ENCODE peak calls at places on chromosome 6, in four cellular contexts. A, Y, M and K are unnamed samples.

GRCh38 chr6:169847773-169848380 is 96.5 kb downstream of the ERMARD start:
- DNase-seq in A (no peak), Y (no peak), M (no peak), K (no peak)

GRCh38 chr6:45595010-45595851 is 217.5 kb upstream of the SUPT3H start:
- DNase-seq in A (no peak), Y (no peak), M (no peak), K (no peak)

GRCh38 chr6:138847884-138848283 is 52.0 kb downstream of the ECT2L start:
- DNase-seq in A (no peak), Y (no peak), M (no peak), K (no peak)

GRCh38 chr6:30889921-30890645 is 5.8 kb downstream of the DDR1 start:
- DNase-seq in A (no peak), Y (no peak), M (no peak), K (no peak)

GRCh38 chr6:149473080-149474052 is 11.4 kb downstream of the ZC3H12D start:
- DNase-seq in A (no peak), Y (peak; percentile 93), M (no peak), K (no peak)

GRCh38 chr6:154491567-154492470 is 18.7 kb downstream of the CNKSR3 start:
- DNase-seq in A (no peak), Y (no peak), M (no peak), K (no peak)

GRCh38 chr6:90219168-90219985 is 77.3 kb downstream of the BACH2 start:
- DNase-seq in A (no peak), Y (peak; percentile 20), M (no peak), K (peak; percentile 96)

GRCh38 chr6:63685453-63686379 is 50.1 kb downstream of the PHF3 start:
- DNase-seq in A (no peak), Y (peak; percentile 12), M (no peak), K (no peak)

GRCh38 chr6:110597754-110598153 is 121.3 kb upstream of the SLC22A16 start:
- DNase-seq in A (no peak), Y (no peak), M (no peak), K (no peak)

GRCh38 chr6:4320860-4321259 is 185.5 kb upstream of the ECI2 start:
- DNase-seq in A (no peak), Y (peak; percentile 44), M (no peak), K (peak; percentile 80)

GRCh38 chr6:101080597-101080996 is 199.5 kb upstream of the ASCC3 start:
- DNase-seq in A (no peak), Y (no peak), M (no peak), K (peak; percentile 45)

GRCh38 chr6:44464527-44465310 is 77.2 kb downstream of the CDC5L start:
- DNase-seq in A (no peak), Y (no peak), M (no peak), K (peak; percentile 72)

GRCh38 chr6:49541936-49542335 is 8.5 kb upstream of the C6orf141 start:
- DNase-seq in A (no peak), Y (no peak), M (no peak), K (no peak)

GRCh38 chr6:143941852-143942627 is 66.0 kb downstream of the PLAGL1 start:
- DNase-seq in A (peak; percentile 12), Y (peak; percentile 55), M (no peak), K (peak; percentile 71)

GRCh38 chr6:105087571-105088211 is 92.1 kb downstream of the POPDC3 start:
- DNase-seq in A (no peak), Y (peak; percentile 56), M (no peak), K (peak; percentile 79)

GRCh38 chr6:136015531-136015930 is 164.0 kb downstream of the PDE7B start:
- DNase-seq in A (no peak), Y (no peak), M (no peak), K (peak; percentile 72)

GRCh38 chr6:170423030-170423429 is 116.5 kb downstream of the FAM120B start:
- DNase-seq in A (no peak), Y (no peak), M (no peak), K (no peak)

GRCh38 chr6:133837801-133838349 is 51.0 kb upstream of the TCF21 start:
- DNase-seq in A (peak; percentile 9), Y (peak; percentile 75), M (no peak), K (no peak)

GRCh38 chr6:16097382-16098171 is 31.3 kb upstream of the MYLIP start:
- DNase-seq in A (no peak), Y (no peak), M (no peak), K (no peak)

GRCh38 chr6:164022632-164023031 is 608.1 kb downstream of the QKI start:
- DNase-seq in A (no peak), Y (no peak), M (no peak), K (no peak)

GRCh38 chr6:3619800-3620199 is 131.7 kb downstream of the PXDC1 start:
- DNase-seq in A (no peak), Y (no peak), M (no peak), K (no peak)

GRCh38 chr6:170232186-170233002 is 58.5 kb downstream of the DLL1 start:
- DNase-seq in A (no peak), Y (no peak), M (no peak), K (peak; percentile 34)

GRCh38 chr6:10749734-10750133 is 2.1 kb downstream of the TMEM14B start:
- DNase-seq in A (no peak), Y (no peak), M (no peak), K (no peak)
- H3K4me1 ChIP-seq in A (peaks cover 33% of the 10 kb centered on the region), Y (peaks cover 7% of the 10 kb centered on the region), M (peaks cover 27% of the 10 kb centered on the region), K (no peaks in the 10 kb centered on the region)

DNA sequence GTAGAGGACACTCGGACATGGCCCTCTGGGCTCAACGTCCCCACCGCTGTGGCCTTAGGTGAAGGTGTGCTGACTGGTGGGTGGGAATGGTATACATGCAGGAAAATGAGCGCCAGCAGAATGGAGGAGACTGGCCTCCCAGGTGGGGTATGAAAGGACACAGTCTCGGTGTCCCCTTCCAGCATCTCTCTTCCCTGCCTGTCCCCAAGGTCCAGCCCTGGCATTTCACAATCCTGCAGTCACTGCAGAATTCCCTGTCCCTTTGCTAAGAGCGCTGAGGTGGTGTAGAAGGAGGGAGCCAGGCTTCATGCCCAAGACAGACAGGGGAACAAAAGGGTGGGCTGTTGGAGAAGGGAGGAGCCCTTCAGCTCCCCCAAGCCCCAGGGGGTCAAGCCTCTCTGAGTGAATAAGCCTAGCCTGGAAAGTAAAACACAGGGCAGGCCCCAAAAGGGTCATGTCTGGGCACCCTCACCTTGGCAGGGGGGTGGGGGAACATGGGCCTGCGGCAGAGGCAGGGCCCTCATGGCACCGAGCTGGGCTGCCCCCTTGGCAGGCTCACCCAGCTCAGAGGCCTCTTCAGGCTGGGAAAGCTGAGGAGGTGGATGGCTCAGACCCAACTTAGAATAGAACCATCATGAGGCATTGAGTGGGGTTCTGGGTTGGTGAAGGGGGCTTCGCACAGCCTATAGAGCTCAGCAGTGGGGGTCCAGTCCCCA is 23.9 kb downstream of the TFEB start:
- DNase-seq in A (no peak), Y (no peak), M (no peak), K (no peak)
- H3K4me1 ChIP-seq in A (peaks cover 31% of the 10 kb centered on the region), Y (no peaks in the 10 kb centered on the region), M (peaks cover 59% of the 10 kb centered on the region), K (peaks cover 4% of the 10 kb centered on the region)

DNA sequence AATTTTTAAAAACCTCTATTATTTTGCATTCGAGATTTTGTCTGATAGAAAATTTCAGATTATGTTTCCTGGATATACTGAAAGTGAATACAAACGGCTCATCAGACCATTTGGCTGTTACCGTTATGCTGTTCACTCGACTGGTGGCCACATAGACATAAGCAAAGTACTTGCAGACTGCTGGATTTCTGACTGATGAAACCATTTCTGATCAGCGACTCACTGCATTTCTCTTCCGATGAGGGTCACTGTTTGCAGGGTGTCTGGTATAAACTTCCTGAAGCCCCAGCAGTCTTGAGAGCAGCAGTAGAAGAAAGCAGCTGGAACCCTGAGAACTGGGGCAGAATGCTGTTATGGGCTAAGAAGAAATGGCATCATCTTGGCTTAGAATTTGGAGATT is 17.7 kb downstream of the SNX9 start:
- DNase-seq in A (no peak), Y (no peak), M (no peak), K (peak; percentile 70)
- H3K4me1 ChIP-seq in A (peaks cover 12% of the 10 kb centered on the region), Y (peaks cover 3% of the 10 kb centered on the region), M (peaks cover 80% of the 10 kb centered on the region), K (peaks cover 17% of the 10 kb centered on the region)

GRCh38 chr6:37372116-37372515 is 18.3 kb downstream of the RNF8 start:
- DNase-seq in A (no peak), Y (no peak), M (no peak), K (peak; percentile 44)
- H3K4me1 ChIP-seq in A (no peaks in the 10 kb centered on the region), Y (no peaks in the 10 kb centered on the region), M (peaks cover 58% of the 10 kb centered on the region), K (no peaks in the 10 kb centered on the region)

DNA sequence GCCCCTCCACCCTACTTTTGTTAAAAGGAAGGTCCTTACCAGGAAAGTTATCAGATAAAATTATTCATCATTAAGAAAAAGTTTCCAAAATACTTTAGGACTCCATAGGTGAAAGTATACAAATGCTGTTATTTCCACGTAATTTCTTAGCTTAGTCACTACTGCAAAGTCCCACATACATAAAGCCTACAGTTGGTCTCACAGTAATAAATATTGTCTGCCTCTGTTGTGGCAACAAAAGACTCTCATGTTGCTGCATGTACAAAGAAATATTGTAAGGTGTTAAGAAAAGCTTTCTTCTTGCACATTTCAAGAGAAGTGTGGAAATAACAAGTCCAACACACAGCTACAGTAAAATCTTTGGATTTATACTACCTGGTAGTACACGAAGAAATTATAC is 102.4 kb upstream of the DST start:
- DNase-seq in A (no peak), Y (no peak), M (no peak), K (no peak)
- H3K4me1 ChIP-seq in A (no peaks in the 10 kb centered on the region), Y (no peaks in the 10 kb centered on the region), M (peaks cover 44% of the 10 kb centered on the region), K (peaks cover 9% of the 10 kb centered on the region)

GRCh38 chr6:132752255-132752654 is 5.4 kb downstream of the VNN2 start:
- DNase-seq in A (no peak), Y (no peak), M (no peak), K (no peak)
- H3K4me1 ChIP-seq in A (no peaks in the 10 kb centered on the region), Y (no peaks in the 10 kb centered on the region), M (no peaks in the 10 kb centered on the region), K (no peaks in the 10 kb centered on the region)